ENCODE peak calls at places on chromosomes 4 and X, in five cellular contexts. U is CD8-positive, alpha-beta memory T cell; D is endothelial cell of umbilical vein; J is tibial nerve; B is Peyer's patch. C is an unnamed sample. For H3K36me3 and H3K4me1, the result is how much of the 10 kb centered on the place peaks cover.

GRCh38 chr4:136865591-136865990 is 666.7 kb downstream of the PCDH18 start:
- DNase-seq in U (no peak), D (no peak), J (no peak), B (no peak), C (no peak)

GRCh38 chr4:89469930-89470375 is 162.4 kb upstream of the GPRIN3 start:
- DNase-seq in U (peak), D (peak), J (no peak), B (no peak), C (peak)

GRCh38 chr4:56958111-56958517 is 19.3 kb downstream of the NOA1 start:
- DNase-seq in U (no peak), D (peak), J (peak), B (no peak), C (no peak)

GRCh38 chr4:95877636-95878035 is 37.7 kb downstream of the PDHA2 start:
- DNase-seq in U (no peak), D (no peak), J (no peak), B (no peak), C (no peak)

GRCh38 chrX:19789376-19789775 is 98.0 kb downstream of the SH3KBP1 start:
- DNase-seq in U (no peak), D (no peak), J (no peak), B (no peak), C (no peak)

GRCh38 chrX:437636-438390 is 51.1 kb upstream of the PPP2R3B start:
- DNase-seq in U (no peak), D (no peak), J (no peak), B (no peak), C (no peak)

GRCh38 chr4:31088600-31089230 is 368.5 kb downstream of the PCDH7 start:
- DNase-seq in U (no peak), D (peak), J (no peak), B (no peak), C (no peak)

GRCh38 chr4:143186634-143187033 is 1.9 kb downstream of the USP38 start:
- DNase-seq in U (peak), D (peak), J (no peak), B (no peak), C (no peak)

GRCh38 chr4:2927696-2928075 is 35.5 kb downstream of the NOP14 start:
- DNase-seq in U (no peak), D (no peak), J (no peak), B (peak), C (no peak)

GRCh38 chr4:38281416-38282071 is 321.3 kb downstream of the PTTG2 start:
- DNase-seq in U (no peak), D (no peak), J (no peak), B (no peak), C (no peak)

GRCh38 chrX:86946569-86946968 is 571.0 kb upstream of the KLHL4 start:
- DNase-seq in U (no peak), D (peak), J (no peak), B (no peak), C (no peak)

GRCh38 chrX:72028701-72029470 is 102.8 kb downstream of the RTL5 start:
- DNase-seq in U (no peak), D (no peak), J (no peak), B (no peak), C (no peak)

GRCh38 chr4:112853662-112854256 is 195.7 kb upstream of the ANK2 start:
- DNase-seq in U (no peak), D (no peak), J (no peak), B (no peak), C (no peak)

GRCh38 chrX:25131055-25131454 is 115.3 kb upstream of the ARX start:
- DNase-seq in U (no peak), D (no peak), J (no peak), B (no peak), C (no peak)

GRCh38 chr4:27360651-27361347 is 500.2 kb downstream of the STIM2 start:
- DNase-seq in U (no peak), D (no peak), J (no peak), B (no peak), C (no peak)

GRCh38 chrX:17758382-17758781 is 21.1 kb downstream of the SCML1 start:
- DNase-seq in U (no peak), D (no peak), J (no peak), B (no peak), C (no peak)

GRCh38 chr4:165905405-165906027 is 32.5 kb downstream of the TLL1 start:
- DNase-seq in U (no peak), D (peak), J (no peak), B (no peak), C (no peak)

GRCh38 chr4:109079177-109079576 is 223.3 kb downstream of the COL25A1 start:
- DNase-seq in U (no peak), D (no peak), J (no peak), B (no peak), C (no peak)

GRCh38 chr4:1472911-1473518 is 66.8 kb upstream of the NKX1-1 start:
- DNase-seq in U (no peak), D (no peak), J (no peak), B (peak), C (no peak)

GRCh38 chr4:96676754-96677435 is 837.0 kb downstream of the PDHA2 start:
- DNase-seq in U (no peak), D (no peak), J (no peak), B (no peak), C (no peak)

GRCh38 chr4:61202100-61202637 is 2.0 kb downstream of the ADGRL3 start:
- DNase-seq in U (no peak), D (no peak), J (no peak), B (no peak), C (no peak)

GRCh38 chrX:27619459-27619858 is 29.3 kb downstream of the DCAF8L2 start:
- DNase-seq in U (no peak), D (peak), J (no peak), B (no peak), C (no peak)

GRCh38 chr4:53788011-53788410 is 196.7 kb upstream of the LNX1 start:
- DNase-seq in U (no peak), D (no peak), J (no peak), B (no peak), C (no peak)

GRCh38 chr4:75484195-75484594 is 30.0 kb downstream of the RCHY1 start:
- DNase-seq in U (no peak), D (no peak), J (no peak), B (no peak), C (no peak)

GRCh38 chrX:20067709-20068315 is 48.9 kb downstream of the MAP7D2 start:
- DNase-seq in U (no peak), D (peak), J (peak), B (peak), C (no peak)

GRCh38 chr4:101102114-101102752 is 245.1 kb downstream of the PPP3CA start:
- DNase-seq in U (no peak), D (peak), J (peak), B (no peak), C (no peak)

GRCh38 chr4:4388836-4389575 is 2.1 kb downstream of the NSG1 start:
- DNase-seq in U (no peak), D (no peak), J (no peak), B (peak), C (no peak)

GRCh38 chr4:108113229-108113628 is 55.5 kb downstream of the LEF1 start:
- DNase-seq in U (peak), D (no peak), J (no peak), B (no peak), C (peak)

GRCh38 chrX:154490021-154490413 is 412 bp downstream of the SLC10A3 start:
- DNase-seq in U (no peak), D (peak), J (no peak), B (no peak), C (no peak)

GRCh38 chr4:86496094-86497060 is 97.7 kb upstream of the PTPN13 start:
- DNase-seq in U (no peak), D (peak), J (peak), B (no peak), C (peak)

GRCh38 chrX:42976729-42977366 is 198.9 kb upstream of the PPP1R2C start:
- DNase-seq in U (no peak), D (peak), J (no peak), B (no peak), C (no peak)

GRCh38 chr4:8465615-8466611 is 25.3 kb downstream of the TRMT44 start:
- DNase-seq in U (no peak), D (no peak), J (no peak), B (no peak), C (no peak)
- H3K36me3 ChIP-seq in U (under half), D (under half), J (under half), B (under half), C (under half)

GRCh38 chrX:111869639-111870034 is 6.3 kb upstream of the TRPC5OS start:
- DNase-seq in U (no peak), D (peak), J (peak), B (no peak), C (peak)
- H3K27ac ChIP-seq in U (no peak), D (no peak), J (no peak), B (no peak), C (no peak)

GRCh38 chr4:140095694-140096482 is 58.1 kb downstream of the MAML3 start:
- DNase-seq in U (peak), D (peak), J (no peak), B (no peak), C (peak)

GRCh38 chr4:140092094-140092820 is 61.7 kb downstream of the MAML3 start:
- DNase-seq in U (no peak), D (peak), J (no peak), B (peak), C (no peak)

GRCh38 chr4:140096483-140096861 is 57.5 kb downstream of the MAML3 start:
- DNase-seq in U (no peak), D (no peak), J (no peak), B (no peak), C (peak)

GRCh38 chr4:140096921-140097320 is 57.1 kb downstream of the MAML3 start:
- DNase-seq in U (no peak), D (no peak), J (no peak), B (no peak), C (no peak)

GRCh38 chr4:140094701-140095420 is 59.1 kb downstream of the MAML3 start:
- DNase-seq in U (peak), D (peak), J (peak), B (peak), C (peak)
- H3K4me1 ChIP-seq in U (under half), D (half or more), J (half or more), B (under half), C (under half)

GRCh38 chrX:45150821-45151220 is 49.9 kb downstream of the DIPK2B start:
- DNase-seq in U (no peak), D (no peak), J (no peak), B (no peak), C (no peak)
- H3K36me3 ChIP-seq in U (under half), D (under half), J (under half), B (under half), C (under half)

DNA sequence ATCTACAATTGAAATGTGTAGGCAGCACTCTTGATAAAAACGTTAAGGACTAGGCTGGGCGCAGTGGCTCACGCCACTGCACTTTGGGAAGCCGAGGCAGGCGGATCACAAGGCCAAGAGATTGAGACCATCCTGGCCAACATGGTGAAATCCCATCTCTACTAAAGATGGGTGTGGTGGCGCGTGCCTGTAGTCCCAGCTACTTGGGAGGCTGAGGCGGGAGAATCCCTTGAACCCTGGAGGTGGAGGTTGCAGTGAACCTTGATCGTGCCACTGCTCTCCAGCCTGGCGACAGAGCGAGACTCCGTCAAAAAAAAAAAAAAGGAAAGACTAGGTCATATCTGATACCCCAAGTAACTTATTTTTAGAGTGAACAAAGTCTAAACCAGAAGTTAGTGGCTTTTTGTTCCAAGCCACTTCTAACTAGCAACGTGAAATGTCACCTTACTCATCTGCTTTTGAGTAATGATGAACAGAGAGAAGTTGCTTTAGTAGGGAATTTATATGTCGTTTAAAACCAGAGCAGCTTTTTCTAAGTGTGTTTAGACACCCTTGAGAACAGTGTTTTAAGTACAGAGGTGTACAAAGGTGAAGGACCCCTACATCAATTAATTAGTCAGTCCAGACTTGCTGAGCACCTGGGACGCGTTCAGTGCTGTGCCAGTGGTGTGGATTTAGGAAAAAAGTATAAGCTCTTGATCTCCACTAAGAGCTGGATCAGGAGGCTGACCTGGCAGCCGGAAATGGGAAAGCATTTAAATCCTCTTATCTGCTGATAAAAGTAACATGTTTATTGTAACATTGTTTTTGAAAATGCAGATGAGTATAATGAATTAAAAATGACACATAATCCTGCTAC is 23.5 kb downstream of the SPRY1 start:
- DNase-seq in U (no peak), D (no peak), J (no peak), B (no peak), C (no peak)
- H3K27ac ChIP-seq in U (no peak), D (no peak), J (no peak), B (no peak), C (no peak)

GRCh38 chr4:184280591-184281071 is 63.0 kb upstream of the ENPP6 start:
- DNase-seq in U (peak), D (no peak), J (no peak), B (no peak), C (peak)
- H3K4me1 ChIP-seq in U (under half), D (under half), J (under half), B (under half), C (under half)

DNA sequence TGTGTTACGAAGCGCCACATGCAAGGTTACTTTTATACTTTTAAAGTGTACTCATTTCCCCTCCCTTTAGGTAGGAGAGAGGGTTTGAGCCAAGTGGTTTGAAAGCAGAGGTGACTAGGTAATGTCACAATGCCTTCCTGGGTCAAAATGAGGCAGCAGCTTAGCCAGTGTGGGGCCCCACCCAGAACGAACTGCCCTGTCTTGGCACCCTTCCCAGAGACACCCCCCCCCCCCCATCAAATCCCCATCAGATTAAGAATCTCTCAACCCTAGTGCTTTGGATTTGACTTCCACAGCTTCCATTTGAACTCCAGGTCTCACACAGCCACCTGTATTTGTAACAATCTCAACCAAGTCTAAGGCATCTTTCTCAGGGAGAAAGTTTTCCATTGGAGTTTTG is 31.1 kb downstream of the BCOR start:
- DNase-seq in U (no peak), D (no peak), J (no peak), B (no peak), C (no peak)
- H3K36me3 ChIP-seq in U (under half), D (under half), J (under half), B (under half), C (under half)

GRCh38 chrX:65671966-65672365 is 4.5 kb downstream of the MSN start:
- DNase-seq in U (no peak), D (no peak), J (no peak), B (no peak), C (no peak)
- H3K27ac ChIP-seq in U (no peak), D (peak), J (peak), B (peak), C (peak)

DNA sequence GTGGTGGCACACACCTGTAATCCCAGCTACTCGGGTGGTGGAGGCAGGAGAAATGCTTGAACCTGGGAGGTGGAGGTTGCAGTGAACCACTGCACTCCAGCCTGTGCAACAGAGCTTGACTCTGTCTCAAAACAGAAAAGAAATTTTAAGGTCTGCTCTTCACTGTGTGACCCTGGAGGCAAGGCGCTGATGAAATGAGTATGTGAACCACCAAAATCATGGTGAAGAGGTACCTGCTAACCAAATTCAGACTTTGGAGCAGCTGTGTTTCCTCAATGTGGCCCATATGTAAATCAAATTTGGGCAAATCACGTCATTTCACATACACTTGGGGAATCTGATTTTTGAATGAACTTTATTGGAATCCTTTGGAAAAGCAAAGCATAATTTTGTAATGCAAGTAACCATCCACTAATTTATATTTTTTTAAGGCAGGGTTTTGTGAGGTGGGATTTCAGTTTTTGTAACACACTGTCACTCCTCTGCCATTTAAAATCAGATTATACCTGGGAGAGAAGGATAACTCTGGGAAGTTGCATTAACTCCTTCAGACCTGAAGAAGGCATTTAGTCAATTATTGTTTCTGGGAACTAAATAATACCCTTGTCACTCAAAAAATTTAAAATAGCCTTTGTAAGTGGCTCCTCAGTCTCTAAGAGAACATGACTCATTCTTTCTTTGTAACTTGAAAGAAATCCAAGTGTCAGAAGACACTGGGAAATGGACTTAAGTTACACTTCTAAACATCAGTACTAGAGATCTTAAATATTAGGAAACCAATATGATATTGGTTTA is 24.0 kb downstream of the DOCK11 start:
- DNase-seq in U (no peak), D (no peak), J (no peak), B (no peak), C (no peak)
- H3K4me1 ChIP-seq in U (half or more), D (under half), J (under half), B (under half), C (half or more)